ENCODE peak calls at places on chromosomes 5 and 9, in four cellular contexts. G is HepG2, X is GM12878, A is K562. E is an unnamed sample.

GRCh38 chr5:171785517-171785916 is at the start of gene SMIM23:
- DNase-seq in G (no peak), A (no peak), X (no peak), E (no peak)

GRCh38 chr5:35195472-35195852 is 34.8 kb downstream of the PRLR start:
- DNase-seq in A (no peak), G (no peak), X (no peak), E (no peak)

GRCh38 chr5:60636001-60636400 is 64.0 kb downstream of the DEPDC1B start:
- DNase-seq in X (no peak), G (no peak), A (no peak), E (no peak)

GRCh38 chr5:178940569-178941360 is at the start of gene ZNF454:
- DNase-seq in X (no peak), A (no peak), G (no peak), E (no peak)

GRCh38 chr9:72875221-72875620 is 77.6 kb downstream of the ALDH1A1 start:
- DNase-seq in X (no peak), A (no peak), G (no peak), E (no peak)

GRCh38 chr5:145244251-145244650 is 590.9 kb downstream of the PRELID2 start:
- DNase-seq in X (no peak), A (no peak), G (no peak), E (no peak)

GRCh38 chr5:57311251-57311650 is 137.4 kb downstream of the GPBP1 start:
- DNase-seq in X (no peak), G (no peak), A (no peak), E (no peak)

GRCh38 chr9:131289301-131290038 is at the start of gene PLPP7:
- DNase-seq in A (peak), G (peak), X (no peak), E (peak)

GRCh38 chr5:180180846-180181245 is 28.2 kb downstream of the RASGEF1C start:
- DNase-seq in X (no peak), G (no peak), A (peak), E (no peak)

GRCh38 chr5:45171563-45171962 is 362.8 kb downstream of the MRPS30 start:
- DNase-seq in G (no peak), X (no peak), A (no peak), E (no peak)

GRCh38 chr9:83013867-83014605 is 48.9 kb downstream of the RASEF start:
- DNase-seq in X (no peak), G (no peak), A (no peak), E (no peak)

GRCh38 chr9:6564868-6565267 is 80.7 kb downstream of the GLDC start:
- DNase-seq in G (no peak), X (no peak), A (no peak), E (no peak)

DNA sequence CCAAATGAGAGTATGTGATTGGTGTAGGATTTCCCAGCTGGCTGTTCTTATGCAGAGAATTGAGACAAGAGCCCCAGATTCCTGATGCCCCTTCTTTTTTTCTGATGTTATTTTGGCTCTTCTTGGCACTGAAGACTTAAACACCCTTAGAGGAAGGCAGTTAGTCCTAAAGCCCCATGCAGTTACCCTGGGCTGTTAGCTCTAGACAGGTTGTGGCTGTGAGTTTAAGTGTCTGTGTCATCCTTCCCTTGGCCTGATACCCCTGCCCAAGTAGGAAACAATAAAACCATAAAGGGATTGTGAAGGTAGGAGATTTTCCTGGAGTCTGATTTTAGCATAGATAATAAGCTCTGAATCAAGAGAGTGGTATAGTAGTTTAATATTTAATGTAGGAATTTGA is 13.2 kb downstream of the TNPO1 start:
- DNase-seq in A (no peak), G (no peak), X (no peak), E (no peak)
- TF ChIP-seq FOXK2 in A (no peak), G (no peak), X (no peak), E (no peak)

GRCh38 chr9:106420511-106420944 is 442.4 kb upstream of the ZNF462 start:
- DNase-seq in X (peak), A (no peak), G (no peak), E (no peak)
- TF ChIP-seq TARDBP in X (no peak), A (no peak), G (no peak), E (no peak)

GRCh38 chr5:36936309-36936708 is 59.7 kb downstream of the NIPBL start:
- DNase-seq in X (no peak), G (peak), A (no peak), E (no peak)
- TF ChIP-seq FOXM1 in X (no peak), G (no peak), A (no peak), E (no peak)

GRCh38 chr5:69225859-69226258 is 8.8 kb upstream of the CDK7 start:
- DNase-seq in G (peak), X (no peak), A (no peak), E (no peak)

GRCh38 chr5:69219939-69220338 is 14.7 kb upstream of the CDK7 start:
- DNase-seq in A (no peak), X (no peak), G (no peak), E (no peak)

GRCh38 chr5:69230181-69230580 is 4.5 kb upstream of the CDK7 start:
- DNase-seq in A (no peak), G (no peak), X (no peak), E (no peak)

DNA sequence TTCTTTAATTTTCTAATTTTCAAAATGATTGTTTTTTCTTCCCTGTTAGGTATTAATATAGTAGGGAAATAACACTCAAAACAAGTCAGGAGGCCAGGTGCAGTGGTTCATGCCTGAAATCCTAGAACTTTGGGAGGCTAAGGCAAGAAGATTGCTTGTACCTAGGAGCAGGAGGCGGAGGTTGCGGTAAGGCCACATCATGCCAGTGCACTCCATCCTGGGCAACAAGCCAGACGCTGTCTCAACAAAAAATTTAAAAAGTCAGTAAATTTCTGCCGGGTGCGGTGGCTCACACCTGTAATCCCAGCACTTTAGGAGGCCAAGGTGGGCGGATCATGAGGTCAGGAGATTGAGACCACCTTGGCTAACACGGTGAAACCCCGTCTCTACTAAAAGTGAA is 10.2 kb upstream of the CDK7 start:
- DNase-seq in X (no peak), G (no peak), A (no peak), E (no peak)
- TF ChIP-seq FOXK2 in X (no peak), G (no peak), A (no peak), E (no peak)

DNA sequence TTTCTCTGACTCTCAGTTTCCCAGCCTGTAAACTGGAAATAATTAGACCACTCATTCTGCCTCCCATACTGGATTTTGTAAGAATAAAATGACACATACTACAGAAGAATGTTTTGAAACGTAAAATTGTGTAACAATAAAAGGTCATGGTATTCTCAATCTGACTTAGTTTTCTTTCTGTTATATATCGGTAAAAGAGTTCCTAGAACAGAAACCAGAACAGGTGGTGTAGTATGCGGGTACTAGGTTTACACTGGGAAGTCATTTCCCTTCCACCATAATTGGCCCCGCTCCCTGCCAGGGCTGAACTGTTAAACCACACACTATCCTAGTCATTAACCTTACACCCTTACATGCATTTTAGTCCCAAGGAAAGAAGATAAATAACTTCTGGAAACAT is 199.9 kb downstream of the GLIS3 start:
- DNase-seq in G (no peak), A (no peak), X (no peak), E (no peak)
- TF ChIP-seq TARDBP in G (no peak), A (no peak), X (no peak), E (no peak)